ENCODE peak calls at places on chromosomes 5 and 9, in six cellular contexts. Q is AG10803, L is GM12878, D is Peyer's patch, T is left lung, M is SK-N-SH. J is an unnamed sample.

GRCh38 chr5:4164167-4164566 is 568.5 kb downstream of the IRX1 start:
- DNase-seq in M (no peak), Q (no peak), T (no peak), D (no peak), L (no peak), J (no peak)

GRCh38 chr9:129323999-129324553 is 146.0 kb upstream of the IER5L start:
- DNase-seq in D (no peak), L (no peak), T (no peak), Q (no peak), M (no peak), J (no peak)

GRCh38 chr9:38046669-38047300 is 22.2 kb downstream of the SHB start:
- DNase-seq in Q (peak), L (no peak), D (no peak), M (no peak), T (no peak), J (no peak)

GRCh38 chr5:174327317-174327864 is 281.9 kb downstream of the NSG2 start:
- DNase-seq in M (peak), T (no peak), Q (peak), D (peak), L (no peak), J (peak)

GRCh38 chr9:90801175-90801506 is 478 bp upstream of the SYK start:
- DNase-seq in M (no peak), L (no peak), Q (no peak), D (no peak), T (no peak), J (no peak)

GRCh38 chr9:127519301-127520166 is 68.2 kb downstream of the LRSAM1 start:
- DNase-seq in T (peak), L (peak), D (no peak), M (no peak), Q (peak), J (peak)

GRCh38 chr5:54463696-54464095 is 8.2 kb downstream of the HSPB3 start:
- DNase-seq in M (no peak), L (no peak), D (no peak), Q (no peak), T (no peak), J (no peak)

GRCh38 chr9:111389406-111389805 is 59.4 kb upstream of the OR2K2 start:
- DNase-seq in M (no peak), D (no peak), T (no peak), Q (no peak), L (no peak), J (no peak)

GRCh38 chr5:26326153-26326759 is 712.1 kb downstream of the CDH9 start:
- DNase-seq in L (no peak), M (no peak), D (no peak), T (peak), Q (peak), J (no peak)

GRCh38 chr9:115000217-115000639 is 69.8 kb upstream of the TNFSF8 start:
- DNase-seq in L (no peak), M (no peak), Q (peak), T (no peak), D (no peak), J (no peak)

GRCh38 chr9:124306098-124306735 is 48.5 kb downstream of the NEK6 start:
- DNase-seq in L (no peak), M (no peak), Q (peak), T (no peak), D (no peak), J (peak)

GRCh38 chr5:148452499-148453193 is 68.9 kb downstream of the FBXO38 start:
- DNase-seq in D (no peak), M (no peak), Q (no peak), L (no peak), T (no peak), J (no peak)

GRCh38 chr5:140345919-140346347 is 470 bp downstream of the HBEGF start:
- DNase-seq in L (no peak), Q (peak), T (peak), M (peak), D (no peak), J (peak)

GRCh38 chr9:92122792-92123191 is 7.6 kb upstream of the SPTLC1 start:
- DNase-seq in L (no peak), D (no peak), M (no peak), T (no peak), Q (no peak), J (no peak)

GRCh38 chr9:5536684-5537083 is 26.4 kb downstream of the PDCD1LG2 start:
- DNase-seq in L (no peak), T (no peak), Q (no peak), D (no peak), M (no peak), J (no peak)

GRCh38 chr9:71984388-71985069 is 73.1 kb downstream of the C9orf85 start:
- DNase-seq in T (no peak), D (peak), Q (peak), L (no peak), M (no peak), J (peak)

GRCh38 chr5:127999909-128000308 is 83.7 kb upstream of the SLC12A2 start:
- DNase-seq in T (no peak), Q (no peak), D (no peak), L (no peak), M (no peak), J (no peak)

GRCh38 chr5:98872679-98873078 is 56.1 kb downstream of the CHD1 start:
- DNase-seq in M (no peak), T (no peak), D (no peak), Q (peak), L (no peak), J (peak)

GRCh38 chr5:173420108-173420507 is 91.9 kb upstream of the STC2 start:
- DNase-seq in M (peak), L (no peak), T (no peak), Q (peak), D (no peak), J (peak)

GRCh38 chr9:101536938-101537337 is 3.3 kb downstream of the RNF20 start:
- DNase-seq in Q (peak), T (no peak), M (no peak), D (no peak), L (no peak), J (no peak)

GRCh38 chr9:8136477-8136876 is 336.9 kb upstream of the DMAC1 start:
- DNase-seq in T (no peak), D (no peak), M (no peak), Q (no peak), L (no peak), J (no peak)

GRCh38 chr9:125284855-125285254 is 23.2 kb downstream of the GAPVD1 start:
- DNase-seq in L (no peak), Q (no peak), M (no peak), D (no peak), T (no peak), J (no peak)

GRCh38 chr9:69065660-69066059 is 30.1 kb downstream of the FXN start:
- DNase-seq in D (no peak), Q (no peak), M (no peak), L (no peak), T (no peak), J (no peak)
- H3K4me3 ChIP-seq in D (no peak), Q (no peak), M (no peak), L (no peak), T (no peak), J (no peak)

DNA sequence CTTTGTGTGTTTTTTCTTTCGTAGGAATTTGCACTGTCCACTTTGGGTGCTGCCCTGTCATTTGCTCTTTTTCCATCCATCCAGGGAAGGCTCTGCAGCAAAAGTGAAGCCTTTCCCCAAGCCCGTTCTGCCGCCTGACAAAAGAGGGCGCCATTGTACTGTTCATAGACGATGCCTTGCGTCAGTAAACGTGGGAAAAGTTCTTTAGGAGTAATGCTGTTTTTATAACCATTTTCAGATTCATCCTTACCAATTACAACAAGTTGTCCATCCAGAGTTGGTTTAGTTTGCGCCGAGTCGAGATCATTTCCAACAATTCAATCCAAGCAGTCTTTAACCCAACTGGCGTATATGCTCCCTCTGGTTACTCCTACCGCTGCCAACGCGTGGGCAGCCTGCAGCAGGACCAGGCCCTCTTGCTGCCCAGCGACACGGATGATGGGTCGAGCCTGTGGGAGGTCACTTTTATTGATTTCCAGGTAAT is 34.3 kb upstream of the RPS23 start:
- DNase-seq in T (peak), Q (peak), L (no peak), M (peak), D (peak), J (peak)
- TF ChIP-seq CTCF in T (peak), Q (peak), L (peak), M (peak), D (peak), J (peak)

DNA sequence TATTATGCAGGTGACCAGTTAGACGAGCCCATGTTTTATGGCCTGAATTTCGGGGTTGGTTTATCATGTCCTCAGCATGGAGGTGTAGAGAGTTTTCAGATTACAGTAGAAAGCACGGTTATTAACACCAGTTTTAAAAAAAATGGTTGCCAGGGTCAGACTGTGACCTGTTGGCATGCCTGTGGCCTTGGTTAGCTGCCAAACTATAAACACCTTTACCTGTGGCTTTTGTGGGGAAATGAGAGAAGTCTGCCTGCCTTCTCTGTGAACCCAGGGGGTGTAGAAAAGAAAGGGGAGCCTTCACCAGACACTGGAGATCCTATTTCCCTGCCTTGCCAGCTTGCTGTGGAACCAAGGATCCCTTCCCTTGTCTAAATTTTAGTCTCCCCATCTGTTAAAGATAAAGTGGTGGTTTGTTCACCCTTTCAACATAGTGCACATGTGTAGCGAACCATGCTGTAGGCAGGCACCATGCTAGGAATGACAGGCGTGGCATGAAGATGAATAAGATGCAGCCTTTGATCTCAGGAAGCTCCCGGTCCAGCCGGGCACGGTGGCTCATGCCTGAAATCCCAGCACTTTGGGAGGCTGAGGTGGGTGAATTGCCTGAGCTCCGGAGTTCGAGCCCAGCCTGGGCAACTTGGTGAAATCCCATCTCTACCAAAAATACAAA is 6.1 kb upstream of the PHF19 start:
- DNase-seq in M (no peak), Q (no peak), L (no peak), D (no peak), T (no peak), J (no peak)
- H3K4me3 ChIP-seq in M (no peak), Q (no peak), L (no peak), D (no peak), T (no peak), J (no peak)

GRCh38 chr5:58582411-58583393 is at the start of gene RAB3C:
- DNase-seq in D (peak), M (peak), L (peak), Q (peak), T (peak), J (peak)
- TF ChIP-seq CTCF in D (peak), M (no peak), L (no peak), Q (no peak), T (peak), J (no peak)

GRCh38 chr9:107430071-107430470 is 59.5 kb downstream of the KLF4 start:
- DNase-seq in T (no peak), M (no peak), Q (no peak), L (no peak), D (no peak), J (no peak)

GRCh38 chr9:107426126-107426525 is 63.4 kb downstream of the KLF4 start:
- DNase-seq in Q (no peak), M (no peak), L (no peak), D (no peak), T (no peak), J (no peak)

GRCh38 chr9:107423540-107423939 is 66.0 kb downstream of the KLF4 start:
- DNase-seq in L (no peak), D (no peak), T (no peak), M (no peak), Q (no peak), J (no peak)

GRCh38 chr9:107422189-107422802 is 67.3 kb downstream of the KLF4 start:
- DNase-seq in D (peak), L (no peak), M (peak), T (peak), Q (peak), J (peak)

GRCh38 chr9:107425110-107426025 is 64.2 kb downstream of the KLF4 start:
- DNase-seq in Q (peak), M (peak), L (no peak), D (peak), T (peak), J (peak)
- H3K4me3 ChIP-seq in Q (peak), M (peak), L (no peak), D (peak), T (no peak), J (no peak)